ENCODE peak calls at places on chromosomes 13 and 19, in seven cellular contexts. One of them, this sample, is unnamed.
A peak's percentile ranks its signal among the peaks of the same experiment; 100 is the strongest.

GRCh38 chr19:1000095-1000494 is at the start of gene GRIN3B:
- DNase-seq in foreskin keratinocyte: no peak
- DNase-seq in brain microvascular endothelial cell: peak; percentile 13
- DNase-seq in DND-41: peak; percentile 41
- DNase-seq in IMR-90: peak; percentile 40
- DNase-seq in tibial artery: no peak
- DNase-seq in endodermal cell: peak; percentile 95
- DNase-seq in this sample: peak; percentile 46

GRCh38 chr19:39518975-39519374 is 4.0 kb downstream of the SELENOV start:
- DNase-seq in DND-41: no peak
- DNase-seq in brain microvascular endothelial cell: no peak
- DNase-seq in endodermal cell: peak; percentile 75
- DNase-seq in IMR-90: no peak
- DNase-seq in tibial artery: no peak
- DNase-seq in foreskin keratinocyte: no peak
- DNase-seq in this sample: no peak

GRCh38 chr19:14432817-14433453 is at the start of gene PKN1:
- DNase-seq in brain microvascular endothelial cell: no peak
- DNase-seq in IMR-90: no peak
- DNase-seq in foreskin keratinocyte: no peak
- DNase-seq in endodermal cell: peak; percentile 84
- DNase-seq in tibial artery: no peak
- DNase-seq in DND-41: peak; percentile 71
- DNase-seq in this sample: peak; percentile 57

GRCh38 chr19:778910-779653 is 18.2 kb upstream of the PTBP1 start:
- DNase-seq in foreskin keratinocyte: peak; percentile 92
- DNase-seq in endodermal cell: peak; percentile 67
- DNase-seq in brain microvascular endothelial cell: peak; percentile 93
- DNase-seq in tibial artery: peak; percentile 87
- DNase-seq in IMR-90: peak; percentile 94
- DNase-seq in DND-41: no peak
- DNase-seq in this sample: peak; percentile 75

GRCh38 chr19:53865918-53866696 is 1.6 kb upstream of the MYADM start:
- DNase-seq in tibial artery: peak; percentile 92
- DNase-seq in endodermal cell: peak; percentile 87
- DNase-seq in foreskin keratinocyte: no peak
- DNase-seq in IMR-90: peak; percentile 39
- DNase-seq in DND-41: no peak
- DNase-seq in brain microvascular endothelial cell: no peak
- DNase-seq in this sample: peak; percentile 57

GRCh38 chr19:21750586-21751128 is 16.7 kb downstream of the ZNF100 start:
- DNase-seq in endodermal cell: no peak
- DNase-seq in foreskin keratinocyte: no peak
- DNase-seq in tibial artery: no peak
- DNase-seq in DND-41: no peak
- DNase-seq in brain microvascular endothelial cell: no peak
- DNase-seq in IMR-90: no peak
- DNase-seq in this sample: no peak

GRCh38 chr19:43354305-43354627 is 780 bp downstream of the CD177 start:
- DNase-seq in tibial artery: no peak
- DNase-seq in brain microvascular endothelial cell: no peak
- DNase-seq in endodermal cell: peak; percentile 87
- DNase-seq in foreskin keratinocyte: no peak
- DNase-seq in DND-41: no peak
- DNase-seq in IMR-90: no peak
- DNase-seq in this sample: no peak

GRCh38 chr13:20704459-20705069 is 1.1 kb downstream of the IL17D start:
- DNase-seq in brain microvascular endothelial cell: no peak
- DNase-seq in IMR-90: no peak
- DNase-seq in foreskin keratinocyte: no peak
- DNase-seq in endodermal cell: peak; percentile 57
- DNase-seq in DND-41: no peak
- DNase-seq in tibial artery: no peak
- DNase-seq in this sample: no peak

GRCh38 chr13:44843403-44843802 is 145.9 kb downstream of the NUFIP1 start:
- DNase-seq in brain microvascular endothelial cell: peak; percentile 60
- DNase-seq in tibial artery: no peak
- DNase-seq in endodermal cell: no peak
- DNase-seq in foreskin keratinocyte: no peak
- DNase-seq in DND-41: no peak
- DNase-seq in IMR-90: peak; percentile 34
- DNase-seq in this sample: no peak

GRCh38 chr13:110322126-110322827 is 15.2 kb downstream of the COL4A2 start:
- DNase-seq in foreskin keratinocyte: no peak
- DNase-seq in brain microvascular endothelial cell: no peak
- DNase-seq in DND-41: no peak
- DNase-seq in endodermal cell: no peak
- DNase-seq in IMR-90: no peak
- DNase-seq in tibial artery: peak; percentile 82
- DNase-seq in this sample: no peak

GRCh38 chr19:28332886-28333285 is 880.1 kb downstream of the UQCRFS1 start:
- DNase-seq in tibial artery: no peak
- DNase-seq in brain microvascular endothelial cell: no peak
- DNase-seq in foreskin keratinocyte: no peak
- DNase-seq in endodermal cell: no peak
- DNase-seq in IMR-90: no peak
- DNase-seq in DND-41: no peak
- DNase-seq in this sample: no peak

GRCh38 chr13:46831588-46832194 is 34.7 kb upstream of the ESD start:
- DNase-seq in endodermal cell: peak; percentile 78
- DNase-seq in brain microvascular endothelial cell: peak; percentile 46
- DNase-seq in DND-41: peak; percentile 49
- DNase-seq in IMR-90: peak; percentile 58
- DNase-seq in tibial artery: no peak
- DNase-seq in foreskin keratinocyte: no peak
- DNase-seq in this sample: peak; percentile 33

GRCh38 chr13:35881360-35881759 is 249.8 kb downstream of the DCLK1 start:
- DNase-seq in brain microvascular endothelial cell: no peak
- DNase-seq in tibial artery: no peak
- DNase-seq in foreskin keratinocyte: no peak
- DNase-seq in endodermal cell: no peak
- DNase-seq in DND-41: no peak
- DNase-seq in IMR-90: peak; percentile 39
- DNase-seq in this sample: no peak

GRCh38 chr19:46825731-46826055 is 25.0 kb downstream of the AP2S1 start:
- DNase-seq in brain microvascular endothelial cell: no peak
- DNase-seq in tibial artery: no peak
- DNase-seq in endodermal cell: no peak
- DNase-seq in DND-41: no peak
- DNase-seq in IMR-90: no peak
- DNase-seq in foreskin keratinocyte: no peak
- DNase-seq in this sample: no peak

GRCh38 chr13:87975035-87975434 is 303.9 kb downstream of the SLITRK5 start:
- DNase-seq in tibial artery: no peak
- DNase-seq in DND-41: no peak
- DNase-seq in endodermal cell: no peak
- DNase-seq in IMR-90: no peak
- DNase-seq in foreskin keratinocyte: peak; percentile 64
- DNase-seq in brain microvascular endothelial cell: no peak
- DNase-seq in this sample: no peak

GRCh38 chr19:872266-872951 is 12.9 kb downstream of the CFD start:
- DNase-seq in brain microvascular endothelial cell: no peak
- DNase-seq in foreskin keratinocyte: peak; percentile 49
- DNase-seq in endodermal cell: peak; percentile 88
- DNase-seq in tibial artery: no peak
- DNase-seq in IMR-90: peak; percentile 38
- DNase-seq in DND-41: peak; percentile 79
- DNase-seq in this sample: no peak

GRCh38 chr19:14509382-14509781 is 8.8 kb downstream of the DNAJB1 start:
- DNase-seq in endodermal cell: no peak
- DNase-seq in tibial artery: no peak
- DNase-seq in IMR-90: no peak
- DNase-seq in DND-41: no peak
- DNase-seq in brain microvascular endothelial cell: no peak
- DNase-seq in foreskin keratinocyte: no peak
- DNase-seq in this sample: no peak

GRCh38 chr19:4714016-4714415 is 9.6 kb downstream of the DPP9 start:
- DNase-seq in IMR-90: no peak
- DNase-seq in brain microvascular endothelial cell: no peak
- DNase-seq in foreskin keratinocyte: no peak
- DNase-seq in tibial artery: no peak
- DNase-seq in endodermal cell: no peak
- DNase-seq in DND-41: no peak
- DNase-seq in this sample: no peak

GRCh38 chr19:33693678-33694077 is 71.9 kb downstream of the CHST8 start:
- DNase-seq in endodermal cell: no peak
- DNase-seq in brain microvascular endothelial cell: no peak
- DNase-seq in IMR-90: no peak
- DNase-seq in tibial artery: no peak
- DNase-seq in foreskin keratinocyte: no peak
- DNase-seq in DND-41: no peak
- DNase-seq in this sample: no peak

GRCh38 chr13:47893527-47893926 is 107.5 kb downstream of the SUCLA2 start:
- DNase-seq in endodermal cell: no peak
- DNase-seq in DND-41: no peak
- DNase-seq in foreskin keratinocyte: no peak
- DNase-seq in IMR-90: no peak
- DNase-seq in brain microvascular endothelial cell: no peak
- DNase-seq in tibial artery: no peak
- DNase-seq in this sample: no peak

GRCh38 chr19:49570138-49570856 is 10.1 kb downstream of the NOSIP start:
- DNase-seq in endodermal cell: peak; percentile 86
- DNase-seq in foreskin keratinocyte: peak; percentile 20
- DNase-seq in tibial artery: no peak
- DNase-seq in IMR-90: peak; percentile 84
- DNase-seq in brain microvascular endothelial cell: peak; percentile 75
- DNase-seq in DND-41: peak; percentile 78
- DNase-seq in this sample: peak; percentile 53
- H3K27ac ChIP-seq in endodermal cell: no peak overlapping the region
- H3K27ac ChIP-seq in foreskin keratinocyte: no peak overlapping the region
- H3K27ac ChIP-seq in tibial artery: no peak overlapping the region
- H3K27ac ChIP-seq in IMR-90: no peak overlapping the region
- H3K27ac ChIP-seq in brain microvascular endothelial cell: no peak overlapping the region
- H3K27ac ChIP-seq in DND-41: no peak overlapping the region
- H3K27ac ChIP-seq in this sample: no peak overlapping the region

DNA sequence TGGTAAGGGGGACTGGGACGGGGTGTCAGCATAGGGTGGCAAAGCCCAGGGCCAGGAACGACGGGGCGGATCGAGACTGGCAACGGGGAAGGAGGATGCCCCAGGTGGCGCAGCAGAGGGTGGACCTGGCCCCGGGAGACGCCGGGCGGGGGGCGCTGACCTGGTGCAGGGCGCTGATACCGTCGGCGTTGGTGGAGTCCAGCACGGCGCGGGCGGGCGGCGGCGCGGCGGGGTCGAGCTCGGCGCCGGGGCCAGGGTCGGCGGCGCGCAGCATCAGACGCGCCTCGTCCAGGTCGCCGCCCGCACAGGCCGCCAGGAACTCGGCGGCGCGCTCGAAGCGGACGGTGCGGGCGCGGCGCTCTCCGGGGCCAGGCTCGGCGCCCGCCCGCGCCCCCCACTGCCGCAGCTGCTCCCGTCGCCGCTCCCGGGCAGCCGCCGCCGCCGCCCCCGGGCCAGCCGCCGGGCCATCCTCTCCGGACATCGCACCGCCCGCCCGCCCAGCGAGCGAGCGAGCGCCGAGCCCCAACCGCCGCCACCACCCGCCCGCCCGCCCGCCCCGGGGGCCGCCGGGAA is 288 bp downstream of the PPP1R12C start:
- DNase-seq in IMR-90: no peak
- DNase-seq in brain microvascular endothelial cell: no peak
- DNase-seq in foreskin keratinocyte: no peak
- DNase-seq in tibial artery: no peak
- DNase-seq in DND-41: no peak
- DNase-seq in endodermal cell: peak; percentile 69
- DNase-seq in this sample: peak; percentile 18
- H3K27ac ChIP-seq in IMR-90: peak overlapping the region; percentile 70
- H3K27ac ChIP-seq in brain microvascular endothelial cell: peak overlapping the region; percentile 63
- H3K27ac ChIP-seq in foreskin keratinocyte: peak overlapping the region; percentile 28
- H3K27ac ChIP-seq in tibial artery: peak overlapping the region; percentile 92
- H3K27ac ChIP-seq in DND-41: peak overlapping the region; percentile 69
- H3K27ac ChIP-seq in endodermal cell: no peak overlapping the region
- H3K27ac ChIP-seq in this sample: peak overlapping the region; percentile 35

GRCh38 chr19:48631254-48631653 is 5.9 kb downstream of the DBP start:
- DNase-seq in foreskin keratinocyte: no peak
- DNase-seq in DND-41: peak; percentile 8
- DNase-seq in brain microvascular endothelial cell: no peak
- DNase-seq in IMR-90: no peak
- DNase-seq in endodermal cell: peak; percentile 48
- DNase-seq in tibial artery: no peak
- DNase-seq in this sample: no peak

GRCh38 chr19:48634036-48634342 is 3.2 kb downstream of the DBP start:
- DNase-seq in brain microvascular endothelial cell: no peak
- DNase-seq in DND-41: no peak
- DNase-seq in endodermal cell: no peak
- DNase-seq in tibial artery: no peak
- DNase-seq in IMR-90: no peak
- DNase-seq in foreskin keratinocyte: no peak
- DNase-seq in this sample: no peak

GRCh38 chr19:48633148-48634035 is 3.8 kb downstream of the DBP start:
- DNase-seq in foreskin keratinocyte: no peak
- DNase-seq in brain microvascular endothelial cell: no peak
- DNase-seq in IMR-90: no peak
- DNase-seq in tibial artery: peak; percentile 70
- DNase-seq in DND-41: peak; percentile 9
- DNase-seq in endodermal cell: peak; percentile 56
- DNase-seq in this sample: peak; percentile 60

GRCh38 chr19:48634424-48635262 is 2.5 kb downstream of the DBP start:
- DNase-seq in endodermal cell: peak; percentile 98
- DNase-seq in DND-41: peak; percentile 96
- DNase-seq in tibial artery: peak; percentile 99
- DNase-seq in IMR-90: peak; percentile 92
- DNase-seq in foreskin keratinocyte: peak; percentile 81
- DNase-seq in brain microvascular endothelial cell: peak; percentile 86
- DNase-seq in this sample: peak; percentile 99

GRCh38 chr19:48632692-48633147 is 4.5 kb downstream of the DBP start:
- DNase-seq in DND-41: no peak
- DNase-seq in IMR-90: peak; percentile 53
- DNase-seq in tibial artery: no peak
- DNase-seq in foreskin keratinocyte: no peak
- DNase-seq in brain microvascular endothelial cell: no peak
- DNase-seq in endodermal cell: peak; percentile 42
- DNase-seq in this sample: peak; percentile 50
- H3K27ac ChIP-seq in DND-41: peak overlapping the region; percentile 82
- H3K27ac ChIP-seq in IMR-90: peak overlapping the region; percentile 8
- H3K27ac ChIP-seq in tibial artery: peak overlapping the region; percentile 96
- H3K27ac ChIP-seq in foreskin keratinocyte: peak overlapping the region; percentile 11
- H3K27ac ChIP-seq in brain microvascular endothelial cell: no peak overlapping the region
- H3K27ac ChIP-seq in endodermal cell: no peak overlapping the region
- H3K27ac ChIP-seq in this sample: peak overlapping the region; percentile 98

DNA sequence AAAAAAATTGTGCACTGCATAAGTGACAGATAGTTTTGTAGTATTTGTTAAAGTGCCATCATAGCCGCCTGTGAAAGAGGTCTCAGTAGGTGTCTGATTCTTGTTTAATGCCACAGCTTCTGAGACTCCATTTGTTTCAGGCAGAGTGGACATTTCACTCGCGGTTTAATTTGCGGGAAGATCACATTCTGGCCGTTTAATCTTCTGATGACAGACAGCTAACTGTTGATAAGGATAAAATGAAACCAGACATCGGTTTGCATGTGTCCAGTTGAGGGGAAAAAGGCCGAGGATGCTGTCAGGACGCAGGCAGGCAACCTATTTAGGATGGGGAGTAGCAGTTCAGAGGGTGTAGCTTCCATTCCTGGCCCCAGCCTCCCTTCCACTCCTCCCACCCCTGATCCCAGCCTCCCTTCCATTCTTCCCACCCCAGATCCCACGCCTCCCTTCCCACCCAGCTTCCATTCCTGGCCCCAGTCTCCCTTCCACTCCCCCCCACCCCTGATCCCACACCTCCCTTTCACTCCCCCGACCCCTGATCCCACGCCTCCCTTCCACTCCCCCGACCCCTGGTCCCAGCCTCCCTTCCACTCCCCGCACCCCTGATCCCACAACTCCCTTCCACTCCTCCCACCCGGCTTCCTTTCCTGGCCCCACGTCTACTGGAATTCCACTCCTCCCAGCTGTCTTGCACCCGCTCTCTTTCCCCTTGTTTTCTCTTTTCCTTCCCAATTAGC is 23.8 kb downstream of the ATP11A start:
- DNase-seq in endodermal cell: no peak
- DNase-seq in foreskin keratinocyte: no peak
- DNase-seq in IMR-90: no peak
- DNase-seq in brain microvascular endothelial cell: no peak
- DNase-seq in DND-41: no peak
- DNase-seq in tibial artery: peak; percentile 48
- DNase-seq in this sample: no peak
- H3K27ac ChIP-seq in endodermal cell: no peak overlapping the region
- H3K27ac ChIP-seq in foreskin keratinocyte: no peak overlapping the region
- H3K27ac ChIP-seq in IMR-90: no peak overlapping the region
- H3K27ac ChIP-seq in brain microvascular endothelial cell: no peak overlapping the region
- H3K27ac ChIP-seq in DND-41: no peak overlapping the region
- H3K27ac ChIP-seq in tibial artery: no peak overlapping the region
- H3K27ac ChIP-seq in this sample: no peak overlapping the region